ENCODE peak calls at places on chromosomes 5 and 9, in six cellular contexts. U is psoas muscle, G is Calu3, V is hepatocyte, H is AG04450, O is astrocyte of the spinal cord. X is an unnamed sample.

GRCh38 chr5:166499452-166500240 is 1791.8 kb upstream of the WWC1 start:
- DNase-seq in U (no peak), G (no peak), V (no peak), H (no peak), O (peak; percentile 54), X (no peak)

GRCh38 chr9:132364068-132364467 is 9.3 kb upstream of the SETX start:
- DNase-seq in U (no peak), G (no peak), V (no peak), H (no peak), O (no peak), X (no peak)

GRCh38 chr5:168030911-168031310 is 260.5 kb upstream of the WWC1 start:
- DNase-seq in U (no peak), G (no peak), V (no peak), H (no peak), O (no peak), X (no peak)

GRCh38 chr5:65880673-65881072 is 45.7 kb upstream of the ERBIN start:
- DNase-seq in U (no peak), G (no peak), V (no peak), H (no peak), O (no peak), X (no peak)

GRCh38 chr5:148939676-148940075 is 113.3 kb downstream of the ADRB2 start:
- DNase-seq in U (no peak), G (no peak), V (peak; percentile 28), H (no peak), O (peak; percentile 77), X (no peak)

GRCh38 chr5:35146386-35146785 is 83.9 kb downstream of the PRLR start:
- DNase-seq in U (no peak), G (no peak), V (no peak), H (no peak), O (no peak), X (no peak)

GRCh38 chr9:87592554-87593394 is 95.1 kb downstream of the DAPK1 start:
- DNase-seq in U (peak; percentile 78), G (peak; percentile 26), V (peak; percentile 52), H (no peak), O (peak; percentile 72), X (no peak)

GRCh38 chr9:35548571-35548970 is 56.5 kb upstream of the TESK1 start:
- DNase-seq in U (no peak), G (no peak), V (no peak), H (no peak), O (no peak), X (no peak)

GRCh38 chr9:115058684-115059315 is 59.2 kb downstream of the TNC start:
- DNase-seq in U (no peak), G (no peak), V (no peak), H (peak; percentile 36), O (peak; percentile 76), X (peak; percentile 49)

GRCh38 chr5:148978370-148979103 is 84.3 kb downstream of the SH3TC2 start:
- DNase-seq in U (no peak), G (peak; percentile 51), V (no peak), H (no peak), O (no peak), X (no peak)

GRCh38 chr5:101663543-101663942 is 632.5 kb downstream of the SLCO4C1 start:
- DNase-seq in U (no peak), G (no peak), V (no peak), H (no peak), O (no peak), X (no peak)

GRCh38 chr5:172322028-172322965 is 38.7 kb upstream of the UBTD2 start:
- DNase-seq in U (no peak), G (no peak), V (no peak), H (no peak), O (no peak), X (no peak)

GRCh38 chr5:178068293-178068692 is 45.0 kb upstream of the N4BP3 start:
- DNase-seq in U (no peak), G (no peak), V (no peak), H (no peak), O (no peak), X (no peak)

GRCh38 chr9:7656648-7657047 is 142.9 kb downstream of the DMAC1 start:
- DNase-seq in U (no peak), G (peak; percentile 37), V (no peak), H (no peak), O (peak; percentile 38), X (no peak)

GRCh38 chr5:15790446-15791005 is 290.5 kb downstream of the FBXL7 start:
- DNase-seq in U (no peak), G (no peak), V (no peak), H (no peak), O (no peak), X (no peak)

GRCh38 chr5:15794117-15794985 is 294.4 kb downstream of the FBXL7 start:
- DNase-seq in U (no peak), G (no peak), V (peak; percentile 11), H (no peak), O (no peak), X (no peak)

GRCh38 chr5:15791859-15792258 is 291.9 kb downstream of the FBXL7 start:
- DNase-seq in U (no peak), G (no peak), V (no peak), H (peak; percentile 4), O (peak; percentile 59), X (no peak)

GRCh38 chr5:15789661-15790060 is 289.7 kb downstream of the FBXL7 start:
- DNase-seq in U (no peak), G (no peak), V (no peak), H (no peak), O (no peak), X (no peak)

DNA sequence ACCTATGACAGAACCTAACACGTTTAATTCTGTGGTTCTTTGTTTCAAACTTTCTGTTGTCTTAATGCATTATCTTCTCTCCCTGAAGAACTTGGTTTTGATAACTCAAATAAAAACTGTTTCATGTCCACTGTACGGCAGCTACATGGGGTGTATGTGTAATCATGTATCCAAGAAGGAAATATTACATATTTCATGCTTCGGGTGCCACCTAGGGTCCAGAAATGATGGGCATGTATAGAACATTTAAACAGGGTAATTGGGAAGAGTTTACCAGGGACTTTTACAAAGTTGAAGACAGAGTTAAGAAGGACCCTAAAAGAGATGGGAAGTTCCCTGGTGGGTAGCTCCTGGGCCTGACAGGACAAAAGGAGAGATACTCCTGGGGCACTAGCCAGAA is 291.3 kb downstream of the FBXL7 start:
- DNase-seq in U (no peak), G (no peak), V (no peak), H (no peak), O (peak; percentile 16), X (no peak)
- TF ChIP-seq CTCF in U (no peak), G (no peak), V (peak; percentile 13), H (peak; percentile 24), O (peak; percentile 17), X (no peak)

DNA sequence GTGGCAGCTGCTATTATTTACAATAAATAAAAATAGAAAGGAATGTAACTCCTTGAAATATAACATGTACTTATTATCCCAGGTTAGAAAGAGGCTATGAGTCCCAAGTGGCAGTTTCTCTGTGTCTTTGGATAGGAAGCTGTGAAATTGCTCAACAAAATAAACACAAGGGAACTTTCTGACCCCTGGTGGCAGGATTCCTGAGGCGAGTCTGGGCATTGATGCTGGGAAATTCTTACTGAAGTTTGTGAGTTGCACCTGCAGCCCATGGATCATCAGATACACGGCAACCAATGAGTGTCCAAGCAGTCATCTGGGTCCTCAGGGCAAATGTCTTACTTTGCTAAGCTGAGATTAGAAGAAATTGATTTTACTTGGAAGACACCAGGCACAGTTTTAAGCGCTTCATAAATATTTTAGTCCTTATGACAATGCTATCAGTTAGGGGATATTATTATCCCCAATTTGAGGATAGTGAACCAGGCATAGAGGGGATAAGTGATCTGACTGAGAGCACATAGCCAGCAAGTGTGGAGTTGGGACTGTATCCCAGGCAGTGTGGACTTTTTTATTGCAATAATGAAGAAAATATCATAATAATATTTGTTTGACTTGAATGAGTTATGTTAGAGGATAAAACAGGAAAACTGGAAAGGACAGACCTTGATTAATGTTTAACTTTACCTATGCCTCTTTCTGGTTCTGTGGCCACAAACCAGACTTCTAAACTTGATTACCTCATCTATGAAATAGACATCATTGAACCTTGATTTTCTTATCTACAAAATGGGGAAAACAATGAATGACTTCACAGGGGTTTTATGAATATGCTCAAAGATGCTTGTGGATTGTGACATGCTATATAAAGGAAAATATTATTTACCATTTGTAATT is 265.5 kb upstream of the ADAMTSL1 start:
- DNase-seq in U (no peak), G (peak; percentile 58), V (peak; percentile 79), H (no peak), O (peak; percentile 29), X (peak; percentile 5)
- TF ChIP-seq CTCF in U (no peak), G (peak; percentile 35), V (peak; percentile 75), H (peak; percentile 48), O (peak; percentile 56), X (peak; percentile 62)

GRCh38 chr9:117413346-117414219 is 1.3 kb downstream of the ASTN2 start:
- DNase-seq in U (no peak), G (no peak), V (peak; percentile 22), H (no peak), O (no peak), X (no peak)
- TF ChIP-seq CTCF in U (no peak), G (no peak), V (no peak), H (no peak), O (no peak), X (no peak)

GRCh38 chr5:136197462-136198142 is 4.6 kb upstream of the SMIM32 start:
- DNase-seq in U (no peak), G (peak; percentile 56), V (no peak), H (no peak), O (no peak), X (no peak)
- TF ChIP-seq CTCF in U (no peak), G (no peak), V (no peak), H (no peak), O (no peak), X (no peak)

GRCh38 chr5:175854231-175855040 is 16.9 kb upstream of the CPLX2 start:
- DNase-seq in U (peak; percentile 20), G (no peak), V (peak; percentile 26), H (no peak), O (no peak), X (no peak)
- TF ChIP-seq CTCF in U (no peak), G (no peak), V (no peak), H (no peak), O (no peak), X (no peak)